ENCODE peak calls at places on chromosome 18, in five cellular contexts. F is neural progenitor cell, T is SK-N-SH, D is GM23338, K is PC-9. A is an unnamed sample. For H3F3A, the result is how much of the 10 kb centered on the place peaks cover.

GRCh38 chr18:46723856-46724415 is 32.9 kb downstream of the ST8SIA5 start:
- DNase-seq in T (no peak), D (no peak), F (no peak), K (no peak), A (no peak)

GRCh38 chr18:33745396-33745795 is 167.4 kb downstream of the ASXL3 start:
- DNase-seq in F (no peak), D (no peak), T (no peak), K (no peak), A (no peak)

GRCh38 chr18:2147424-2147823 is 423.9 kb downstream of the METTL4 start:
- DNase-seq in K (no peak), D (no peak), T (no peak), F (no peak), A (no peak)

GRCh38 chr18:35610089-35610488 is 28.5 kb downstream of the GALNT1 start:
- DNase-seq in K (no peak), F (no peak), D (peak), T (no peak), A (no peak)

GRCh38 chr18:50981381-50981780 is 13.5 kb downstream of the ELAC1 start:
- DNase-seq in D (no peak), F (no peak), T (no peak), K (peak), A (no peak)

GRCh38 chr18:74665346-74665745 is 67.7 kb downstream of the ZNF407 start:
- DNase-seq in K (no peak), D (no peak), F (no peak), T (no peak), A (no peak)

GRCh38 chr18:79750980-79751571 is 46.7 kb upstream of the KCNG2 start:
- DNase-seq in D (no peak), K (no peak), T (no peak), F (no peak), A (no peak)

GRCh38 chr18:21904856-21905255 is 164.3 kb downstream of the MIB1 start:
- DNase-seq in D (no peak), F (no peak), K (no peak), T (peak), A (no peak)

GRCh38 chr18:51128533-51128932 is 68.9 kb downstream of the MEX3C start:
- DNase-seq in F (no peak), K (no peak), D (no peak), T (no peak), A (peak)

GRCh38 chr18:24677011-24677410 is 216.6 kb downstream of the HRH4 start:
- DNase-seq in F (no peak), D (no peak), K (no peak), T (no peak), A (peak)

GRCh38 chr18:25510096-25510495 is 158.1 kb upstream of the ZNF521 start:
- DNase-seq in D (no peak), F (no peak), T (no peak), K (no peak), A (no peak)

GRCh38 chr18:62485684-62486083 is 37.1 kb upstream of the ZCCHC2 start:
- DNase-seq in T (no peak), F (no peak), D (no peak), K (peak), A (peak)

GRCh38 chr18:12842459-12843380 is 41.3 kb downstream of the PTPN2 start:
- DNase-seq in F (no peak), K (no peak), T (no peak), D (peak), A (no peak)
- H3F3A ChIP-seq in F (under half), K (under half), T (under half), D (under half), A (under half)

DNA sequence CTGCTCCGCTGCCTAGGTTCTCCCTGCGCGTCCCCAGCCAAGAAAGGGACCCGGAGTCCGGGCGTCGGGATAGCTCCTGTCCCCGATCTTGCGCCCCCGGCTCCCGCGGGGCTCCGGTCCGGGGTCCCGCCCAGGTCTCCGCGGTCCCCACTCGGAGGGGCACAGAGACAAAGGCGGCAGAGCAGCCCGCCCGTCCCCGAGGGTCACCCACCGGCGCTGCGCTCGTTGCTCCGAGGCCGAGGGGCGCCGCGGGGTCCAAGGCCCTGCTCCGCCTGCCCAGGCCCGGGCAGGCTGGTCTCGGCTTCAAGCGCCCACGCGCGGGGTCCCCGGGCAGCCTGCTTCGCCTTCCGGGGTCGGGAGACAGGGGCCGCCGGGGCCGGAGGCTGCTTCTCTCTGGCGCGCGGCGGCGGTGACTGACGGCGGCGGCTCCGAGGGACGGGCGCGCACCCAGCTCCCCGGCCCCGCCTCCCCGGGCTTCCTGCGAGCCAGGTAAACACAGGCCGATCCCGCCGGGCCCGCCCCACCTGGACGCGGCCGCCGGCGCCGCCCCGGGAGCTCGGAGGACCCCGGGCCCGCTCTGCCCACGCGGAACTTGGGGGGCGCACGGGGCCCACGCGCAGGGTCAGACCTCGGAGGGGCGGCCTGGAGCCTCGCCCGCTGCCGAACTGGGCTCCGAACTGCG is at the start of gene MBP:
- DNase-seq in D (peak), K (peak), T (peak), F (peak), A (peak)
- H3K4me2 ChIP-seq in D (peak), K (peak), T (peak), F (peak), A (peak)

GRCh38 chr18:45686892-45687611 is 36.9 kb upstream of the SLC14A1 start:
- DNase-seq in F (no peak), D (no peak), T (no peak), K (no peak), A (no peak)
- H3K4me3 ChIP-seq in F (no peak), D (no peak), T (no peak), K (no peak), A (no peak)

GRCh38 chr18:76494541-76495403 is at the start of gene ZNF516:
- DNase-seq in K (no peak), T (peak), D (peak), F (peak), A (peak)
- H3F3A ChIP-seq in K (under half), T (under half), D (under half), F (half or more), A (under half)

DNA sequence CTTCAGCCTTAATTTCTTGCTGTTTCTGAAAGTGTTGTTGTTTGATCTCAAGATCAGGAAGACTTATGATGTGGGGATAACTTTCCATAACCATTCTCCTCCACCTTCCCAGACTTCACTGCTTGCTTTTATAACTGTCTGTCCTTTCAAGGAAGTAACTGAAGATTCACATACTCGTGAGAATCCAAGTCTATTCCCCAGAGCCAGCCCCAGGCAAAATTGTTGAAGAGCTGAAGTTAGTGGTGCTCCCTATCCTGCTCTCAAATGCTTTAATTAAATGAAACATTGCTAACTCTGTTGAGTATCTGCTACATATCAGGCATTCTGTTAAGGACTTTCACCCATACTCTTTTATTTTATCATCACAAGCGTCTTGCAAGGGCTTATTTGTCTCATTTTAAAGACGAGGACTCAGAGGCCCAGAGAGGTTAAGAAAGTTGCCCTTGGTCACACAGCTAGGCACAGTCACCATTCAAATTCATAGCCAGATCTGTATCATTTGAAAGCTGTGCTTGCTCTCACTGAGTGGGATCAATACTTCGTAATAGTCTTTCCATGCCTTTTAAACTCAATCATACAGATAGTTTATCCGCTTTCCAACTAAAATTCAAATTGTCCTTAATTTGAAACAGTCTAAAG is 189.8 kb upstream of the TCF4 start:
- DNase-seq in K (no peak), F (no peak), D (no peak), T (no peak), A (no peak)
- H3K4me2 ChIP-seq in K (no peak), F (peak), D (peak), T (no peak), A (no peak)

GRCh38 chr18:71252351-71252862 is 963.6 kb downstream of the SOCS6 start:
- DNase-seq in D (no peak), K (no peak), T (no peak), F (no peak), A (no peak)
- H3K4me3 ChIP-seq in D (no peak), K (no peak), T (no peak), F (no peak), A (no peak)

DNA sequence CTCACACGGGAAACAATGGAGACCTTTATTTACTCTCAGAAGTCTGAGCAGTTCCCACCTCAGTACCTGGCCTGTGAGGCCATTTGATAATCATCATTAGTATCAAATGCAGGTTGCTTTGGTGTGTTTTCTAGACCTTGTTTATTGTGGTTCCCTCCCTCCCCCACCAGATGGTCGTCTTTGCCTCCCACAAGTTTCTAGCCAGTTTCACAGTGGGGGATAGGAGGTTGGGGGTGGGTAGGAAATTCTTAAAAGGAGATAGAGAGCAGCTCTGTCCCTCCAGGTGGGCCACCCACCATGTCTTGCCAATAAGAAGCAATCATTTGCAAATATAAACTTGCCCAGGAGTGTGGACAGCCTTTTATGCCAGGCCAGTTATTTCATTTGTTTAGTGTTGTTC is 31.3 kb downstream of the SETBP1 start:
- DNase-seq in T (no peak), K (no peak), F (no peak), D (peak), A (no peak)
- H3F3A ChIP-seq in T (under half), K (under half), F (under half), D (under half), A (under half)

A was measured in GM23248.